ENCODE peak calls at places on chromosome 7, in seven cellular contexts. R is SK-N-SH, K is GM13976, A is heart right ventricle, P is AG04450, H is uterus, L is transverse colon. M is an unnamed sample.

GRCh38 chr7:55557666-55558188 is 14.6 kb downstream of the VOPP1 start:
- DNase-seq in R (no peak), K (peak; percentile 75), A (no peak), P (no peak), H (no peak), L (no peak), M (peak; percentile 66)

GRCh38 chr7:2518101-2518500 is 1.5 kb upstream of the LFNG start:
- DNase-seq in R (no peak), K (no peak), A (no peak), P (no peak), H (no peak), L (peak; percentile 74), M (peak; percentile 30)

GRCh38 chr7:154910125-154910524 is 92.8 kb downstream of the PAXIP1 start:
- DNase-seq in R (no peak), K (no peak), A (no peak), P (no peak), H (no peak), L (no peak), M (no peak)

GRCh38 chr7:30918676-30919075 is 7.0 kb downstream of the AQP1 start:
- DNase-seq in R (no peak), K (no peak), A (peak; percentile 12), P (no peak), H (no peak), L (no peak), M (no peak)

GRCh38 chr7:93030605-93031225 is 87.1 kb downstream of the SAMD9 start:
- DNase-seq in R (no peak), K (no peak), A (no peak), P (no peak), H (no peak), L (no peak), M (no peak)

GRCh38 chr7:134553976-134554375 is 5.1 kb downstream of the AKR1B15 start:
- DNase-seq in R (no peak), K (peak; percentile 9), A (no peak), P (no peak), H (no peak), L (no peak), M (no peak)

GRCh38 chr7:24980695-24981543 is 941 bp upstream of the OSBPL3 start:
- DNase-seq in R (no peak), K (peak; percentile 58), A (peak; percentile 18), P (no peak), H (peak; percentile 18), L (peak; percentile 52), M (peak; percentile 69)

GRCh38 chr7:150420987-150421674 is 29.3 kb upstream of the GIMAP8 start:
- DNase-seq in R (peak; percentile 92), K (peak; percentile 88), A (peak; percentile 81), P (peak; percentile 27), H (peak; percentile 85), L (peak; percentile 89), M (peak; percentile 94)

GRCh38 chr7:151813445-151813844 is 63.5 kb downstream of the PRKAG2 start:
- DNase-seq in R (no peak), K (no peak), A (no peak), P (no peak), H (no peak), L (no peak), M (no peak)

GRCh38 chr7:71325151-71325550 is 193.2 kb downstream of the GALNT17 start:
- DNase-seq in R (no peak), K (no peak), A (no peak), P (no peak), H (no peak), L (no peak), M (no peak)

GRCh38 chr7:11833431-11833830 is 1.4 kb upstream of the THSD7A start:
- DNase-seq in R (peak; percentile 39), K (no peak), A (no peak), P (no peak), H (no peak), L (no peak), M (no peak)

GRCh38 chr7:25951414-25952276 is 200.4 kb upstream of the NFE2L3 start:
- DNase-seq in R (peak; percentile 39), K (peak; percentile 33), A (no peak), P (no peak), H (peak; percentile 19), L (no peak), M (no peak)

GRCh38 chr7:108222236-108222892 is 92.2 kb upstream of the LAMB4 start:
- DNase-seq in R (no peak), K (no peak), A (no peak), P (no peak), H (no peak), L (no peak), M (no peak)

GRCh38 chr7:117800841-117801240 is 72.4 kb downstream of the CTTNBP2 start:
- DNase-seq in R (no peak), K (no peak), A (no peak), P (no peak), H (no peak), L (no peak), M (no peak)

GRCh38 chr7:157501576-157501975 is 164.8 kb downstream of the DNAJB6 start:
- DNase-seq in R (no peak), K (no peak), A (no peak), P (no peak), H (no peak), L (no peak), M (no peak)

GRCh38 chr7:157279973-157280841 is 56.6 kb upstream of the DNAJB6 start:
- DNase-seq in R (peak; percentile 41), K (peak; percentile 50), A (no peak), P (no peak), H (no peak), L (no peak), M (no peak)

GRCh38 chr7:14048889-14049288 is 59.4 kb upstream of the ETV1 start:
- DNase-seq in R (no peak), K (no peak), A (no peak), P (no peak), H (no peak), L (no peak), M (no peak)

GRCh38 chr7:6637544-6638229 is 569 bp downstream of the ZNF316 start:
- DNase-seq in R (peak; percentile 98), K (peak; percentile 95), A (no peak), P (no peak), H (peak; percentile 30), L (peak; percentile 41), M (peak; percentile 76)
- TF ChIP-seq CTCF in R (peak; percentile 53), K (peak; percentile 22), A (no peak), P (peak; percentile 43), H (no peak), L (no peak), M (peak; percentile 54)

DNA sequence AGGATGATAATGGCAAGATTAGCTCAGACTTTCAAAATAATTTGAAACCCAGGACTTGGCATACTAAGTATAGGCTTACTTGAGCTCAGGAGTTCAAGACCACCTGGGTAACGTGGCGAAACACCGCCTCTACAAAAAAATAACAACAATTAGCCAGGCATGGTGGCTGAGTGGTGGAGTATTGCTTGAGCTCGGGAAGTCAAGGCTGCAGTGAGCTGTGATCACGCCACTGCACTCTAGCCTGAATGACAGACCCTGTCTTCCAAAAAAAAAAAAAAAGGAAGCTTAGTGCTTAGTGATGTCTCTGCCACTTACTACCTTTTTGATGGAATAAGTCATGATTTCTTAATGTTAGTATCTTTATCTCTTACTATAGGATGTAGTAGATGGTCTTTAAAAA is 25.5 kb downstream of the RABGEF1 start:
- DNase-seq in R (no peak), K (no peak), A (no peak), P (no peak), H (no peak), L (no peak), M (no peak)
- TF ChIP-seq CTCF in R (no peak), K (no peak), A (no peak), P (no peak), H (no peak), L (no peak), M (no peak)

GRCh38 chr7:22657479-22657878 is 69.5 kb upstream of the IL6 start:
- DNase-seq in R (no peak), K (no peak), A (no peak), P (no peak), H (no peak), L (no peak), M (no peak)
- TF ChIP-seq CTCF in R (peak; percentile 24), K (no peak), A (no peak), P (peak; percentile 10), H (no peak), L (no peak), M (no peak)

GRCh38 chr7:127447326-127447945 is 54.9 kb upstream of the ZNF800 start:
- DNase-seq in R (peak; percentile 42), K (peak; percentile 64), A (no peak), P (peak; percentile 3), H (no peak), L (peak; percentile 38), M (peak; percentile 68)
- TF ChIP-seq CTCF in R (peak; percentile 66), K (peak; percentile 91), A (no peak), P (peak; percentile 51), H (no peak), L (peak; percentile 58), M (peak; percentile 83)

GRCh38 chr7:124152859-124153692 is 120.2 kb upstream of the TMEM229A start:
- DNase-seq in R (peak; percentile 34), K (no peak), A (no peak), P (peak; percentile 21), H (no peak), L (no peak), M (no peak)
- TF ChIP-seq CTCF in R (peak; percentile 60), K (no peak), A (no peak), P (peak; percentile 46), H (no peak), L (peak; percentile 26), M (no peak)

DNA sequence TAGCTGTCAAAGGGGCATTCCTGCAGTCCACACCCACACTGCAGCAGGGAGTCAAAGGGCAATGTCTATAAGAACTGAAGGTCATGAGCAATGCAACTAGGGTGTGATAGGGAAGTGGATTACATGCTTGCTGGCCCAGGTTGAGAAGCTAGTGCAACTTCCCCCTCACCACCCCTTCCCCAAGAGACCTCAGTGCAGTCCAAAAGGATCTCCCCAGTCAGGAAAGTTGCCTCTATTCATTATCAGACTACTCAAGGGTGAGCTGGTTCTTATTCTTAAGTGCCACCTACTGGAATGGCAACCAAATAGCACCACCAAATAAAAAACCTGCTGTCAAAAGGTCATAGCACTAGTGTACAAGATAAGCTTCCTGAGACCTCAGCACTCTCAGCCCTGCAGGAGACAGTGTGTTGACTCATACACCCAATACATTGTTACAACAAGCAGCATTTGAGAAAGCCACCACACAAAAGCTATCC is 28.2 kb downstream of the MTERF1 start:
- DNase-seq in R (no peak), K (peak; percentile 10), A (no peak), P (no peak), H (no peak), L (no peak), M (no peak)
- TF ChIP-seq CTCF in R (peak; percentile 23), K (no peak), A (no peak), P (no peak), H (no peak), L (no peak), M (no peak)